ENCODE peak calls at places on chromosomes 16 and 17, in nine cellular contexts. T is mammary epithelial cell; G is neural progenitor cell; P is lower lobe of right lung; S is ovary; Z is dorsolateral prefrontal cortex; V is CD8-positive, alpha-beta T cell; H is A549; O is adrenal gland. X is an unnamed sample.

GRCh38 chr17:60094754-60095153 is 16.0 kb upstream of the HEATR6 start:
- DNase-seq in T (no peak), G (no peak), P (no peak), S (no peak), Z (no peak), V (no peak), H (no peak), O (no peak), X (no peak)

GRCh38 chr17:78040561-78041400 is 82.3 kb downstream of the TNRC6C start:
- DNase-seq in T (peak), G (no peak), P (peak), S (peak), Z (peak), V (peak), H (peak), O (peak), X (no peak)

GRCh38 chr17:19762515-19762961 is 14.4 kb upstream of the ALDH3A1 start:
- DNase-seq in T (peak), G (peak), P (peak), S (peak), Z (peak), V (peak), H (peak), O (peak), X (no peak)

GRCh38 chr17:20189322-20189721 is 180.2 kb downstream of the SPECC1 start:
- DNase-seq in T (peak), G (peak), P (no peak), S (no peak), Z (peak), V (no peak), H (no peak), O (peak), X (no peak)

GRCh38 chr17:18261146-18261515 is 669 bp downstream of the MIEF2 start:
- DNase-seq in T (peak), G (peak), P (peak), S (peak), Z (peak), V (no peak), H (peak), O (peak), X (no peak)

GRCh38 chr17:35188111-35188510 is 6.1 kb downstream of the SLC35G3 start:
- DNase-seq in T (peak), G (no peak), P (no peak), S (no peak), Z (no peak), V (peak), H (no peak), O (no peak), X (no peak)

GRCh38 chr17:48068491-48068961 is 20.4 kb downstream of the NFE2L1 start:
- DNase-seq in T (no peak), G (no peak), P (no peak), S (no peak), Z (no peak), V (no peak), H (peak), O (no peak), X (no peak)

GRCh38 chr16:10729649-10730048 is 14.0 kb upstream of the NUBP1 start:
- DNase-seq in T (peak), G (peak), P (no peak), S (peak), Z (no peak), V (no peak), H (peak), O (peak), X (no peak)

GRCh38 chr17:79294459-79295071 is 219.9 kb downstream of the ENGASE start:
- DNase-seq in T (peak), G (peak), P (peak), S (peak), Z (peak), V (no peak), H (peak), O (peak), X (no peak)

GRCh38 chr16:68328860-68329370 is 18.1 kb downstream of the PRMT7 start:
- DNase-seq in T (no peak), G (no peak), P (no peak), S (no peak), Z (no peak), V (no peak), H (no peak), O (no peak), X (no peak)

GRCh38 chr17:82520041-82520910 is 744 bp downstream of the FOXK2 start:
- DNase-seq in T (peak), G (peak), P (peak), S (peak), Z (peak), V (peak), H (no peak), O (peak), X (no peak)

GRCh38 chr16:85479972-85480726 is 133.0 kb upstream of the GSE1 start:
- DNase-seq in T (no peak), G (peak), P (peak), S (no peak), Z (no peak), V (no peak), H (peak), O (peak), X (no peak)

GRCh38 chr16:67092227-67092626 is 17.5 kb upstream of the PHAF1 start:
- DNase-seq in T (no peak), G (no peak), P (no peak), S (no peak), Z (no peak), V (no peak), H (no peak), O (no peak), X (no peak)

GRCh38 chr16:84136331-84137125 is 8.4 kb downstream of the HSDL1 start:
- DNase-seq in T (no peak), G (peak), P (no peak), S (no peak), Z (no peak), V (no peak), H (no peak), O (no peak), X (no peak)

GRCh38 chr17:10652984-10653680 is 4.0 kb downstream of the MYH3 start:
- DNase-seq in T (no peak), G (no peak), P (no peak), S (no peak), Z (no peak), V (no peak), H (no peak), O (peak), X (no peak)

GRCh38 chr16:29231231-29231630 is 175.3 kb downstream of the NPIPB11 start:
- DNase-seq in T (no peak), G (peak), P (no peak), S (no peak), Z (no peak), V (no peak), H (no peak), O (no peak), X (no peak)
- H3K27ac ChIP-seq in T (no peak), G (no peak), P (no peak), S (peak), Z (no peak), V (no peak), H (no peak), O (no peak), X (no peak)

DNA sequence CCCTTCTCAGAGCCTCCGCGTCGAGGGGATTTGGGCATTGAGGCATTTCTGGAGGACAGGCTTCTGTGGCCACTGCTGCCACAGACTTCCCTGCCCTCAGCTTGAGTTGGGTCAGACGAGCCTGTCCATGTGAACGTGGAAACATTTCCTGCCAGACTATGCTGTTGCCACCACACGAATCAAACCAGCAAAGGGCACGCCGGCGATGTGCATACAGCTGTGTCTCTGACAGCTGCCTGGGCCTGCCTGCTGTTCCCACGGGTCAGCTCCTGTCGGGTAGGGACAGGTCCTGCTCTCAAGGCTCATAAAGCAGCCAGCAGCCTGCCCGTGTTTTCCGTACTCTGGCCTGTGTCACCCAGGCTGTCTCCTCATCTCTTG is 100.3 kb downstream of the RAB11FIP4 start:
- DNase-seq in T (peak), G (no peak), P (no peak), S (no peak), Z (no peak), V (no peak), H (no peak), O (no peak), X (no peak)
- H3K27ac ChIP-seq in T (no peak), G (no peak), P (no peak), S (no peak), Z (no peak), V (peak), H (no peak), O (no peak), X (no peak)

GRCh38 chr16:22967696-22968095 is 153.7 kb downstream of the HS3ST2 start:
- DNase-seq in T (no peak), G (no peak), P (no peak), S (no peak), Z (no peak), V (no peak), H (no peak), O (no peak), X (no peak)

GRCh38 chr16:22968931-22969330 is 155.0 kb downstream of the HS3ST2 start:
- DNase-seq in T (no peak), G (no peak), P (no peak), S (no peak), Z (no peak), V (no peak), H (no peak), O (no peak), X (no peak)

GRCh38 chr16:22971346-22971924 is 157.5 kb downstream of the HS3ST2 start:
- DNase-seq in T (no peak), G (no peak), P (no peak), S (no peak), Z (no peak), V (no peak), H (no peak), O (no peak), X (no peak)

GRCh38 chr16:22969567-22969966 is 155.6 kb downstream of the HS3ST2 start:
- DNase-seq in T (peak), G (no peak), P (no peak), S (no peak), Z (no peak), V (no peak), H (no peak), O (no peak), X (no peak)

DNA sequence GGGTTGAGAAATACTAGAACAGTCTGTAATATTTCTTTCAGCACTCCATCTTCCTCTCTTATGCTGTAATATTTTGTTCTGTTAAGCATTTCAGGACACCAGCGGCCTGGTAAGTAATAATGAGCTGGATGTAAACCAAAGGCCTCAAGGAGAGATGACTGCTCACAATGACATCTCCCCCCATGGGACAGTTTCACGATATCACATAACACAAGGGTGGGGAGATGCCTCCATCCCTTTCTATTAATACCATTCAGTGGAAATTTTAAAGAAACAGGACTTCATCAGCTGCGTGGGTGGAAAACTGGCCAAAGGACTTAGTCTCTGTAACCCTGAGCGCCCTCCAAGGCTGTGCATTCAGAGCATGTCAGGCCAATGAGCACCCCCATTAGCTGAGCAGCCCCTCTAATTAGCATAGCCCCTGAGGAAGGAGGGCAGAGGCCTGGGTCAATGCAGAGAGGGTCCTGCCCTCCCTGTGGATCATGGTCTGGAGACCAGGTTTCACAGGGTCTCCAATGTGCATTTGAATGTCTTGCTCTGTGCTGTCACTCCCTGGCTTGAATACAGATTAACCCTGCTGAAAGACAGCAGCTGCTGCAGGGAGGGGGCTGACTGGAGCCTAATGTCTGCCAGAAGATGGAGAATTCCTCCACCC is 156.4 kb downstream of the HS3ST2 start:
- DNase-seq in T (no peak), G (peak), P (no peak), S (no peak), Z (no peak), V (no peak), H (no peak), O (no peak), X (no peak)
- H3K27ac ChIP-seq in T (no peak), G (no peak), P (no peak), S (no peak), Z (no peak), V (no peak), H (no peak), O (no peak), X (no peak)

DNA sequence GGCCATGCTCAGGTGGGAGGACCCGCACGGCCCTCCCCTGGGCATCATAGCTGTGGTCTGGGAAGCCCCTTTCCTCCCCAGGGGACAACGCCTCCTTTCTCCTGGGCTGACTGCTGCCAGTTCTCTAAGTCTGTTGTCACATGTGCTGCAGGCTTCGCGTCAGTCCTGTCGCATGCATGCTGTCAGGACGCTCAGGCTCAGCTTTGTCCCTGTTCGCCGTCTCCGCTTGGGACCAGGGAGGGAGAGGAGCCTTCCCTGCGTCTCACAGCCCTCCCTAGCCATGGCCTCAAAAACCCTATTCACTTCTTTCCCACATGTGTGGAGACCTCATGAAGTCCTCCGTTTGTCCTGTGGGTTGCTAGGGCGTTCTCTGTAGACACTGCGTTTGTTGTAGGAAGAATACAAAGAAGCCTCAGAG is 21.4 kb downstream of the LDHD start:
- DNase-seq in T (no peak), G (no peak), P (no peak), S (no peak), Z (no peak), V (no peak), H (no peak), O (no peak), X (no peak)
- H3K27ac ChIP-seq in T (no peak), G (no peak), P (no peak), S (no peak), Z (peak), V (no peak), H (no peak), O (no peak), X (no peak)

GRCh38 chr17:9255838-9256237 is 234.5 kb downstream of the NTN1 start:
- DNase-seq in T (no peak), G (no peak), P (no peak), S (no peak), Z (no peak), V (no peak), H (no peak), O (no peak), X (no peak)

GRCh38 chr17:9256361-9256943 is 235.1 kb downstream of the NTN1 start:
- DNase-seq in T (no peak), G (no peak), P (no peak), S (no peak), Z (no peak), V (no peak), H (no peak), O (no peak), X (no peak)

GRCh38 chr17:9254841-9255240 is 233.5 kb downstream of the NTN1 start:
- DNase-seq in T (no peak), G (no peak), P (no peak), S (no peak), Z (no peak), V (no peak), H (no peak), O (no peak), X (no peak)

GRCh38 chr17:9258115-9259020 is 237.1 kb downstream of the NTN1 start:
- DNase-seq in T (no peak), G (no peak), P (no peak), S (no peak), Z (no peak), V (no peak), H (no peak), O (no peak), X (no peak)

DNA sequence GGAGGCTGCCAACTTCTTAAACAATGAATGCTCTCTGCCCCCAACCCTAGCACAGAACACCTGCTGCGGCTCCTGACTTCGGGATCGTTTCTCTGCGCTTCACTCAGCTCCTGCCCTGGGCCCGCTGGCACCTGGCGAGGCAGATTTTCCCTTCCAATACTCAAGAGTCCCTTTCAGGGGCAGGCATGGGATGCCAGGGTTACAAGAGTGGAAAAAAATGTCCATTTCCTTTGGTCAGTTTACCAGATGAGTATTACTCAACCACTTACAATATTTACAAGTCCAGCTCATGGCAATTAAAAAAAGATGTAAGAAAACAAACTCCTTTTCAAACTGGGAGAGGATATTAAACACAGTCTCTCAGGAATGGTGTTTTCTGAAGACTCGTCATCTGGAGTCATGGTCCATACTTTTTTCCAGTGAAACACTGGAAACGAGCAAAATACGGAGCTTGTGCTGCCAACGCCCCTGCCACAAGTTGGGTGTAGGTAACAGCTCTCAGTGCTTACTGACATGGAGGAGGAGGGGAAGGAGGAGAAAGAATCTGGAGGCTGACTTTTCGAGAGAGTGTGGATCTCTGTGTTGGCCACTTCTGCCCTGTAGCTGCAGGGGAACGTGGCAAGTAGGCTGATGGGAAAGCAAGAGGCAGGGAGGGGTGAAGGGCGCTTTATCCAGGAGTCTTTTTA is 235.8 kb downstream of the NTN1 start:
- DNase-seq in T (no peak), G (no peak), P (no peak), S (no peak), Z (no peak), V (no peak), H (no peak), O (no peak), X (no peak)
- H3K27ac ChIP-seq in T (no peak), G (no peak), P (no peak), S (no peak), Z (no peak), V (no peak), H (no peak), O (no peak), X (no peak)

GRCh38 chr17:45974916-45975630 is 24.0 kb upstream of the STH start:
- DNase-seq in T (no peak), G (no peak), P (no peak), S (no peak), Z (no peak), V (no peak), H (no peak), O (no peak), X (no peak)

GRCh38 chr17:45973943-45974859 is 24.8 kb upstream of the STH start:
- DNase-seq in T (no peak), G (no peak), P (no peak), S (no peak), Z (no peak), V (no peak), H (no peak), O (no peak), X (no peak)

GRCh38 chr17:45976391-45976754 is 22.7 kb upstream of the STH start:
- DNase-seq in T (no peak), G (no peak), P (no peak), S (no peak), Z (no peak), V (no peak), H (no peak), O (no peak), X (no peak)

GRCh38 chr17:45976755-45977505 is 22.1 kb upstream of the STH start:
- DNase-seq in T (no peak), G (no peak), P (no peak), S (no peak), Z (no peak), V (no peak), H (no peak), O (no peak), X (no peak)

DNA sequence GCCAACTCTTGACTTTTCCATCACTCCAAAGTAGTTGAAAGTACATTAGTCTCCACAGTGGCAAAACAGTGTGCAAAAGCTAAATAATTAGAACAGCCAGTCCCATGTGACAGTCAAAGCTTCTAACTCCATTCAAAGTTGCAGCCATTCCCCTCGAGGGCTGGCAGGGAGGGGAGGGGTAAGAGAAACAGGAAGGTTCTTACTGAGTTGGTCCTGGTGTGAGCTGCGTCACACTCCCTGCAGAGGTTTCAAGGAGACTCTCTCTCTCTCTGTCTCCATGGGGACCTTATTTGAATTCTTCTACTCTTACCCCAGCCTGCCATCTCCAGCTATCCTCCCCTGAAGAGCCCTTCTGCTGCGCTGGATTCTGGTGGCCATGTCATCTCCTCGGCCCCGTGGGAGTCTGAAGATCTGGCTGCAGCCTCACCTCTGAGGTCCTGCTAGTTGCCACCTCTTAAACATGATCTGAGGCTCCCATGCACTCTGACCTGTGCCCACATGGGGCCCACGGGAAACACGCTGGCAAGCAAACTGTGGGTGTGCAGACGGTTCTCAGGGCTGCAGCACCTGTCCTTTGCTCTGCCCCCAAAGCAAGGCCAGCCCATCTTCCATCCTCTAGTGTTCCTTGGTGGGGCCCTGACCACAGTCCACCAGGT is 23.3 kb upstream of the STH start:
- DNase-seq in T (no peak), G (no peak), P (no peak), S (no peak), Z (no peak), V (no peak), H (no peak), O (no peak), X (no peak)
- H3K27ac ChIP-seq in T (no peak), G (no peak), P (no peak), S (no peak), Z (no peak), V (no peak), H (no peak), O (no peak), X (no peak)

DNA sequence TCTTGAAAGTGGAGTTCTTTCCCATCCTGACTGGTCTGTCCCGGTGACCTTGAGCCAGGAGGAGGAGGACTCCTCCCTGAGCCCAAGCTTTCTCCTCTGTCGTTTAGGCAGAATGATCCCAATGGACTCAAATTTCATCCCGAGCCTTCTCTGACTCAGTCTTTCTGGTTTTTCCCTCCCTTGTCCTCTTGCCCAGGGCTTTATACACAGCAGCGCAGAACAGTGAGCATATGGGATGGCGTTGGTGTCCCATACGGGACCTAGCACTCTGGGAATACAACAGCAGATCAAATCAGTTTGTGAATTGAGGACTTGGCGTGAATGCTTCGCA is 950 bp upstream of the XYLT1 start:
- DNase-seq in T (peak), G (no peak), P (no peak), S (no peak), Z (no peak), V (no peak), H (no peak), O (no peak), X (no peak)
- H3K27ac ChIP-seq in T (no peak), G (no peak), P (peak), S (peak), Z (peak), V (no peak), H (no peak), O (no peak), X (peak)